ENCODE peak calls at places on chromosomes 6 and 20, in six cellular contexts. One of them, this sample, is unnamed.

GRCh38 chr6:139129284-139129683 is 5.6 kb upstream of the HECA start:
- DNase-seq in lower leg skin: no peak
- DNase-seq in CD8-positive, alpha-beta T cell: no peak
- DNase-seq in spleen: no peak
- DNase-seq in neural progenitor cell: no peak
- DNase-seq in adrenal gland: no peak
- DNase-seq in this sample: no peak

GRCh38 chr6:43873806-43874714 is 104.0 kb downstream of the VEGFA start:
- DNase-seq in lower leg skin: no peak
- DNase-seq in CD8-positive, alpha-beta T cell: no peak
- DNase-seq in spleen: no peak
- DNase-seq in neural progenitor cell: peak
- DNase-seq in adrenal gland: no peak
- DNase-seq in this sample: no peak

GRCh38 chr20:47700327-47700726 is 85.0 kb downstream of the SULF2 start:
- DNase-seq in lower leg skin: no peak
- DNase-seq in CD8-positive, alpha-beta T cell: no peak
- DNase-seq in spleen: no peak
- DNase-seq in neural progenitor cell: no peak
- DNase-seq in adrenal gland: no peak
- DNase-seq in this sample: no peak

GRCh38 chr20:38210741-38211140 is 45.7 kb upstream of the TGM2 start:
- DNase-seq in lower leg skin: peak
- DNase-seq in CD8-positive, alpha-beta T cell: no peak
- DNase-seq in spleen: no peak
- DNase-seq in neural progenitor cell: no peak
- DNase-seq in adrenal gland: no peak
- DNase-seq in this sample: no peak

GRCh38 chr6:113246186-113246585 is 611.0 kb upstream of the MARCKS start:
- DNase-seq in lower leg skin: no peak
- DNase-seq in CD8-positive, alpha-beta T cell: no peak
- DNase-seq in spleen: no peak
- DNase-seq in neural progenitor cell: no peak
- DNase-seq in adrenal gland: no peak
- DNase-seq in this sample: no peak

GRCh38 chr6:209432-210103 is 82.7 kb upstream of the DUSP22 start:
- DNase-seq in lower leg skin: no peak
- DNase-seq in CD8-positive, alpha-beta T cell: no peak
- DNase-seq in spleen: no peak
- DNase-seq in neural progenitor cell: no peak
- DNase-seq in adrenal gland: no peak
- DNase-seq in this sample: no peak

GRCh38 chr6:134240664-134241431 is 77.1 kb downstream of the SGK1 start:
- DNase-seq in lower leg skin: peak
- DNase-seq in CD8-positive, alpha-beta T cell: peak
- DNase-seq in spleen: peak
- DNase-seq in neural progenitor cell: no peak
- DNase-seq in adrenal gland: no peak
- DNase-seq in this sample: peak

GRCh38 chr20:57743450-57744095 is 33.8 kb upstream of the PMEPA1 start:
- DNase-seq in lower leg skin: no peak
- DNase-seq in CD8-positive, alpha-beta T cell: no peak
- DNase-seq in spleen: peak
- DNase-seq in neural progenitor cell: no peak
- DNase-seq in adrenal gland: no peak
- DNase-seq in this sample: no peak

GRCh38 chr20:37327748-37328147 is 18.2 kb upstream of the SRC start:
- DNase-seq in lower leg skin: peak
- DNase-seq in CD8-positive, alpha-beta T cell: no peak
- DNase-seq in spleen: peak
- DNase-seq in neural progenitor cell: no peak
- DNase-seq in adrenal gland: no peak
- DNase-seq in this sample: peak

GRCh38 chr6:139423970-139424667 is 49.7 kb upstream of the CITED2 start:
- DNase-seq in lower leg skin: no peak
- DNase-seq in CD8-positive, alpha-beta T cell: no peak
- DNase-seq in spleen: no peak
- DNase-seq in neural progenitor cell: no peak
- DNase-seq in adrenal gland: no peak
- DNase-seq in this sample: no peak

GRCh38 chr6:107105511-107106116 is 9.7 kb downstream of the BEND3 start:
- DNase-seq in lower leg skin: peak
- DNase-seq in CD8-positive, alpha-beta T cell: no peak
- DNase-seq in spleen: no peak
- DNase-seq in neural progenitor cell: peak
- DNase-seq in adrenal gland: no peak
- DNase-seq in this sample: peak

GRCh38 chr6:33113720-33114119 is 37.9 kb downstream of the HLA-DPB1 start:
- DNase-seq in lower leg skin: peak
- DNase-seq in CD8-positive, alpha-beta T cell: no peak
- DNase-seq in spleen: no peak
- DNase-seq in neural progenitor cell: no peak
- DNase-seq in adrenal gland: no peak
- DNase-seq in this sample: no peak

GRCh38 chr20:50642288-50642803 is 49.0 kb downstream of the RIPOR3 start:
- DNase-seq in lower leg skin: no peak
- DNase-seq in CD8-positive, alpha-beta T cell: no peak
- DNase-seq in spleen: no peak
- DNase-seq in neural progenitor cell: peak
- DNase-seq in adrenal gland: no peak
- DNase-seq in this sample: no peak

GRCh38 chr20:6140947-6141346 is 18.1 kb upstream of the FERMT1 start:
- DNase-seq in lower leg skin: no peak
- DNase-seq in CD8-positive, alpha-beta T cell: no peak
- DNase-seq in spleen: no peak
- DNase-seq in neural progenitor cell: peak
- DNase-seq in adrenal gland: no peak
- DNase-seq in this sample: no peak

GRCh38 chr20:45358282-45359068 is 4.5 kb upstream of the SYS1 start:
- DNase-seq in lower leg skin: peak
- DNase-seq in CD8-positive, alpha-beta T cell: no peak
- DNase-seq in spleen: no peak
- DNase-seq in neural progenitor cell: no peak
- DNase-seq in adrenal gland: peak
- DNase-seq in this sample: peak

DNA sequence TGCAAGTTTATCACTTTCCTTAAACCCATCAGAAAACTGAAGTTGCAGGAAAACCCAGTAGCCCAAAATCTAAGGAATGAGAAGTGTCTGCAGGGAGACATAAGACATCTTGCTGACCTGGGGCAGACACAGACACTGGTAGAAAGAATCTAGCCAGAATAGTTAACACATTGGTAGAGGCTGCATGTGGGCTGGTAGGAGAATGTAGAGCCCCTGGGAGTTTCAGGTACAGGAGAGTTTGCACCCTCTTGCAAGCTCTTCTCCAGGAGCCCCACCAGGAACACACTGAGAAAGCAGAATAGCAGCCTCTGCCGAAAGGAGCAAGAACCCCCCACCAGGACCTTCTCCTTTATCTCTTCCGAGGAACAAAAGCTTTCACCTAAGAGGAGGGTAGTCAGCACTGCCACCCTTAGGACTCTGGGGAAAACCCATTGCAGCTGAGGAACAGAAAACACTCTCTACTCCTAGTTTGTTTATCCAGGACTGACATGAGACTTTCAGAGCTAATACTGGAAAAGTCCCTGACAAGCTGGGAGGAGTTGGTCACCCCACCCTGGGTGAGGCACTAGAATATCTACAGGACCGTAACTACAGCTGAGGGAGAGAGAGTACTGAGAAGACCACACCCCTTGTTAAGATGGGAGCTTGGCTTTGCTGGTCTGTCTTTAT is 10.6 kb upstream of the OGFRL1 start:
- DNase-seq in lower leg skin: no peak
- DNase-seq in CD8-positive, alpha-beta T cell: no peak
- DNase-seq in spleen: no peak
- DNase-seq in neural progenitor cell: no peak
- DNase-seq in adrenal gland: no peak
- DNase-seq in this sample: no peak
- TF ChIP-seq CTCF in lower leg skin: no peak
- TF ChIP-seq CTCF in CD8-positive, alpha-beta T cell: no peak
- TF ChIP-seq CTCF in spleen: no peak
- TF ChIP-seq CTCF in neural progenitor cell: no peak
- TF ChIP-seq CTCF in adrenal gland: no peak
- TF ChIP-seq CTCF in this sample: no peak

GRCh38 chr6:16759646-16760535 is 1.4 kb downstream of the ATXN1 start:
- DNase-seq in lower leg skin: peak
- DNase-seq in CD8-positive, alpha-beta T cell: peak
- DNase-seq in spleen: peak
- DNase-seq in neural progenitor cell: peak
- DNase-seq in adrenal gland: peak
- DNase-seq in this sample: peak
- TF ChIP-seq CTCF in lower leg skin: no peak
- TF ChIP-seq CTCF in CD8-positive, alpha-beta T cell: no peak
- TF ChIP-seq CTCF in spleen: peak
- TF ChIP-seq CTCF in neural progenitor cell: peak
- TF ChIP-seq CTCF in adrenal gland: no peak
- TF ChIP-seq CTCF in this sample: no peak

GRCh38 chr6:36101691-36102090 is 28.6 kb upstream of the MAPK13 start:
- DNase-seq in lower leg skin: no peak
- DNase-seq in CD8-positive, alpha-beta T cell: no peak
- DNase-seq in spleen: no peak
- DNase-seq in neural progenitor cell: no peak
- DNase-seq in adrenal gland: no peak
- DNase-seq in this sample: no peak

GRCh38 chr6:36095497-36096391 is 34.6 kb upstream of the MAPK13 start:
- DNase-seq in lower leg skin: no peak
- DNase-seq in CD8-positive, alpha-beta T cell: no peak
- DNase-seq in spleen: no peak
- DNase-seq in neural progenitor cell: no peak
- DNase-seq in adrenal gland: no peak
- DNase-seq in this sample: no peak

GRCh38 chr6:36099872-36100483 is 30.3 kb upstream of the MAPK13 start:
- DNase-seq in lower leg skin: no peak
- DNase-seq in CD8-positive, alpha-beta T cell: peak
- DNase-seq in spleen: no peak
- DNase-seq in neural progenitor cell: no peak
- DNase-seq in adrenal gland: no peak
- DNase-seq in this sample: no peak

GRCh38 chr6:36098253-36098919 is 31.9 kb upstream of the MAPK13 start:
- DNase-seq in lower leg skin: no peak
- DNase-seq in CD8-positive, alpha-beta T cell: no peak
- DNase-seq in spleen: no peak
- DNase-seq in neural progenitor cell: no peak
- DNase-seq in adrenal gland: no peak
- DNase-seq in this sample: no peak

DNA sequence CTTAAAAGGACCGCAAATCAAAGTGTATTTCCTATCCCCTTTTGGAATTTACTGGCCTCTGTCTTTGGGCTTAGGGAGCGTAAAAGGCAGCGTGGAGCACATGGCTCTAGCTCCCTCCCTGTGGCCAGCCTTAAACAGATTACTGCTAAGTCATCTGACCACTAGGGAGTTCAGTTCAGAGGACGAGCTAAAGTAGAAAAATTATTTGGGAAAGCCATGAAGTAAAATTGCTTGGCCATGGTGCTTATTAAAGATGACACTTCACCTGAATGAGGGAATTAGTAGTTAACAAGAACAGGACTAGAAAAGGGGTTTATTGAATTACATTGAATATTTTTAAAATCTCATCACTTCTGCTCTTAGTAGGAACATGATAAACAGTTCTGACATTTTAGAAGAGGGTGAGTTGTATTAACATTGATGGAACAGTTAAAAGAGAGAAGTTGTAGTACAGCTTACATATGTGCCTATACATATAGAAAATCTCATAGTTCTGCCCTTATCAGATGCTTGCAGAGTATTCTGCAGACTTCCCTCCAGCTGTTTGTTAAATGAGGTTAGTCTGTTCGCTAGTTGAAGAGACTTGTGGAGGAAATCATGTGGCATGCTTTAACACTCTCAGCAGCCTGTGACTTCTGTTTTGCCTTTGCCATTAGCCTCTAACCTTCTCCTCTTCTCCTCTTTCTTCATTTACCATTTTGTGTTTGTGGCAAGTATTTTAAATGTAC is 31.2 kb upstream of the MAPK13 start:
- DNase-seq in lower leg skin: no peak
- DNase-seq in CD8-positive, alpha-beta T cell: no peak
- DNase-seq in spleen: no peak
- DNase-seq in neural progenitor cell: peak
- DNase-seq in adrenal gland: no peak
- DNase-seq in this sample: no peak
- TF ChIP-seq CTCF in lower leg skin: no peak
- TF ChIP-seq CTCF in CD8-positive, alpha-beta T cell: no peak
- TF ChIP-seq CTCF in spleen: no peak
- TF ChIP-seq CTCF in neural progenitor cell: peak
- TF ChIP-seq CTCF in adrenal gland: peak
- TF ChIP-seq CTCF in this sample: no peak

GRCh38 chr6:1422290-1422689 is 32.9 kb downstream of the FOXF2 start:
- DNase-seq in lower leg skin: no peak
- DNase-seq in CD8-positive, alpha-beta T cell: no peak
- DNase-seq in spleen: no peak
- DNase-seq in neural progenitor cell: no peak
- DNase-seq in adrenal gland: no peak
- DNase-seq in this sample: no peak

GRCh38 chr6:1423578-1423977 is 34.2 kb downstream of the FOXF2 start:
- DNase-seq in lower leg skin: no peak
- DNase-seq in CD8-positive, alpha-beta T cell: no peak
- DNase-seq in spleen: no peak
- DNase-seq in neural progenitor cell: no peak
- DNase-seq in adrenal gland: no peak
- DNase-seq in this sample: no peak

GRCh38 chr6:1424306-1424927 is 35.0 kb downstream of the FOXF2 start:
- DNase-seq in lower leg skin: no peak
- DNase-seq in CD8-positive, alpha-beta T cell: no peak
- DNase-seq in spleen: no peak
- DNase-seq in neural progenitor cell: peak
- DNase-seq in adrenal gland: peak
- DNase-seq in this sample: peak

GRCh38 chr6:1426416-1426815 is 37.0 kb downstream of the FOXF2 start:
- DNase-seq in lower leg skin: no peak
- DNase-seq in CD8-positive, alpha-beta T cell: no peak
- DNase-seq in spleen: no peak
- DNase-seq in neural progenitor cell: no peak
- DNase-seq in adrenal gland: no peak
- DNase-seq in this sample: no peak
- TF ChIP-seq CTCF in lower leg skin: no peak
- TF ChIP-seq CTCF in CD8-positive, alpha-beta T cell: no peak
- TF ChIP-seq CTCF in spleen: no peak
- TF ChIP-seq CTCF in neural progenitor cell: no peak
- TF ChIP-seq CTCF in adrenal gland: no peak
- TF ChIP-seq CTCF in this sample: no peak

DNA sequence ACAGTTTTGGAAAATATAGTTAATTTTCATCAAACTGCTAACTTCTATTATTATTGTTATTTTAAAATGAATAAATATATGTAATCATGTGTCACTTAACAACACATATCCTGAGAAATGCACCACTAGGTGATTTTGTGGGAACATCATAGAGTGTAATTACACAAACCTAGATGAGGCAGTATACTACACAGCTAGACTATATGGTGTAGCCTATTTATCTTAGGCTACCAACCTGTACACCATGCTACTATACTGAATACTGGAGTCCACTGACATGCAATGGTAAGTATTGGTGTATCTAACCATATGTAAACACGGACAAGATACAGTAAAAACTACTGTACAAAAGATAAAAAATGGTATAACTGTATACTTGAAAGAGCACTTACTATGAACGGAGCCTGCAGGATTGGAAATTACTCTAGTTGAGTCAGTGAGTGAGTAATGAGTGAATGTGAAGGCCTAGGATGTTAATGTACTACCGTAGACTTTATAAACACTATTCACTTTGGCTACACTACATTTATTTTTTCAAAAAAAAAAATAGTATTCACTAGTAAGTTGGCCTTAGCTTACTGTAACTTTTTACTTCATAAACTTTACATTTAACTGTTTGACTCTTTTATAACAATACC is 72.4 kb downstream of the ASCC3 start:
- DNase-seq in lower leg skin: no peak
- DNase-seq in CD8-positive, alpha-beta T cell: no peak
- DNase-seq in spleen: no peak
- DNase-seq in neural progenitor cell: no peak
- DNase-seq in adrenal gland: no peak
- DNase-seq in this sample: no peak
- TF ChIP-seq CTCF in lower leg skin: no peak
- TF ChIP-seq CTCF in CD8-positive, alpha-beta T cell: no peak
- TF ChIP-seq CTCF in spleen: no peak
- TF ChIP-seq CTCF in neural progenitor cell: no peak
- TF ChIP-seq CTCF in adrenal gland: no peak
- TF ChIP-seq CTCF in this sample: no peak